ENCODE peak calls at places on chromosomes 2 and 18, in four cellular contexts. B is GM12892, I is GM12878, E is suprapubic skin. K is an unnamed sample.

GRCh38 chr2:208608436-208608835 is 201.8 kb downstream of the PTH2R start:
- DNase-seq in B (no peak), I (no peak), E (no peak), K (no peak)

GRCh38 chr2:46416739-46417403 is 62.5 kb upstream of the TMEM247 start:
- DNase-seq in B (no peak), I (no peak), E (no peak), K (no peak)

GRCh38 chr2:171089489-171089888 is 71.2 kb downstream of the TLK1 start:
- DNase-seq in B (no peak), I (no peak), E (no peak), K (no peak)

GRCh38 chr2:17877811-17878221 is 651 bp upstream of the KCNS3 start:
- DNase-seq in B (peak), I (no peak), E (no peak), K (no peak)

GRCh38 chr18:44851806-44852205 is 171.1 kb downstream of the SETBP1 start:
- DNase-seq in B (no peak), I (no peak), E (no peak), K (no peak)

GRCh38 chr2:121147766-121148165 is 137.2 kb downstream of the TFCP2L1 start:
- DNase-seq in B (no peak), I (no peak), E (no peak), K (no peak)

GRCh38 chr2:23153484-23153883 is 231.5 kb upstream of the KLHL29 start:
- DNase-seq in B (no peak), I (no peak), E (no peak), K (peak)

GRCh38 chr2:117853316-117853715 is 38.8 kb downstream of the DDX18 start:
- DNase-seq in B (no peak), I (no peak), E (no peak), K (no peak)

GRCh38 chr2:207133862-207134519 is 31.8 kb downstream of the KLF7 start:
- DNase-seq in B (no peak), I (no peak), E (no peak), K (no peak)

GRCh38 chr18:48818329-48819254 is 132.2 kb downstream of the SMAD7 start:
- DNase-seq in B (no peak), I (no peak), E (peak), K (no peak)

GRCh38 chr2:71693286-71694270 is 240.2 kb downstream of the DYSF start:
- DNase-seq in B (no peak), I (no peak), E (no peak), K (no peak)

GRCh38 chr18:7725473-7725872 is 158.4 kb downstream of the PTPRM start:
- DNase-seq in B (no peak), I (no peak), E (no peak), K (no peak)

GRCh38 chr2:234816056-234816455 is 135.8 kb upstream of the SH3BP4 start:
- DNase-seq in B (no peak), I (no peak), E (no peak), K (no peak)

GRCh38 chr18:56873441-56874140 is 222.4 kb downstream of the WDR7 start:
- DNase-seq in B (no peak), I (no peak), E (no peak), K (no peak)

GRCh38 chr2:97718942-97719341 is 5.6 kb downstream of the ZAP70 start:
- DNase-seq in B (no peak), I (no peak), E (no peak), K (no peak)

GRCh38 chr2:97716695-97717617 is 3.6 kb downstream of the ZAP70 start:
- DNase-seq in B (no peak), I (no peak), E (peak), K (no peak)

GRCh38 chr2:97719362-97720155 is 6.2 kb downstream of the ZAP70 start:
- DNase-seq in B (no peak), I (no peak), E (no peak), K (no peak)

GRCh38 chr2:97717618-97718005 is 4.2 kb downstream of the ZAP70 start:
- DNase-seq in B (no peak), I (no peak), E (no peak), K (no peak)

GRCh38 chr2:97718051-97718882 is 4.9 kb downstream of the ZAP70 start:
- DNase-seq in B (peak), I (no peak), E (no peak), K (no peak)
- TF ChIP-seq POLR2AphosphoS5 in B (no peak), I (no peak), E (no peak), K (no peak)

DNA sequence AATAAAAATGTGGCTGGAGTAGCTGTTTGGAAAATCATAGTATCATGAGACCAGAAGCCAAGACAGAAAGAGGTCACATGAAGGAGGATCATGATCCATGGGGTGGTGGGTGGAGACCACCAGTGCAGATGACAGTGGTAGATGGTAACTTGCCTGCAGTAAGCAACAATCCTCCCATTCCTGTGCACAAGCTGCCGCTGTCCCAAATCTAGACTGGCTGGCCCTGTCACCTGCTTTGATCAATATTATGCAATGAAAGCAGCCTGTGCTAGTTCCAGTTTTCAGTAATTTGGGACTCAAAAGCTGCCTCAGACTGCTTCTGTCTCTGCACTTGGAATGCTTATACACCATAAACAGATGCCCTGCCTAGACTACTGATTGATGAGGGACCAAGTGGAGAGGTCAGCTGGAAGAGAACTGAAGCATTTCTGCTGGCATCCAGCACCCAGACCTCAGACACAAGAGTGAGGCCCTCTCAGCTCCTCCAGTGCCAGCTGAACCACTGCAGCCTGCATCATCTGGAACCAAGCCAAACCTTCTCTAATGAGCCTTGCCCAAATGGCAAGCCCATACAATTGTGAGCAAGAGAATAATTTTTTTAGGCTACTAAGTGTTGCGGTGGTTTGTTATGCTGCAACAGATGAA is 25.0 kb downstream of the CCBE1 start:
- DNase-seq in B (no peak), I (no peak), E (no peak), K (no peak)
- TF ChIP-seq POLR2AphosphoS5 in B (no peak), I (no peak), E (no peak), K (no peak)

DNA sequence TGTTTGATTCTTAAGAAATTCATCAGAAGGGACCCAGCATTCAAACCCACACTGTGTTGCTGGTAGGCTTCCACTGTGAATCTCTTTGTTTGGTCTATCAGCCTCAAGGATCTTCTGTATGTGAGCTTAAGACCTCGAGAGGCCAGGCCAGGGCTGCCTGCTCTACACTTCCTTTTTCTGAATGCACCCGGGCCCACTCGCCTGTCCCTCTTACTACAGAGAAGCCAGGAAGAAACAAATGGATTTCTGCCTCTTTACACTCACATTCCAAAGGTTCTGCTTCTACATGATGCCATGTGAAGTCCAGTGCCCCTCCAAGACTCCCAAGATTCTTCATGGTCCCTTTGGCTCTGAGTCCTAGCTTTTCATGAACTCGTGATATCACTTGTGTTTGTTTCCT is 25.4 kb upstream of the MRPL19 start:
- DNase-seq in B (no peak), I (no peak), E (no peak), K (peak)
- TF ChIP-seq POLR2AphosphoS5 in B (no peak), I (no peak), E (no peak), K (no peak)

GRCh38 chr2:201118121-201118956 is 2.4 kb downstream of the CFLAR start:
- DNase-seq in B (peak), I (no peak), E (peak), K (peak)
- TF ChIP-seq POLR2AphosphoS5 in B (peak), I (peak), E (peak), K (peak)

GRCh38 chr2:190603374-190603773 is 45.5 kb upstream of the NAB1 start:
- DNase-seq in B (no peak), I (no peak), E (no peak), K (peak)

GRCh38 chr2:190607657-190608357 is 41.1 kb upstream of the NAB1 start:
- DNase-seq in B (no peak), I (no peak), E (no peak), K (peak)

GRCh38 chr2:190607014-190607597 is 41.8 kb upstream of the NAB1 start:
- DNase-seq in B (no peak), I (no peak), E (no peak), K (peak)
- TF ChIP-seq POLR2AphosphoS5 in B (no peak), I (no peak), E (no peak), K (no peak)

GRCh38 chr2:43960921-43961320 is 34.9 kb downstream of the LRPPRC start:
- DNase-seq in B (no peak), I (no peak), E (no peak), K (no peak)

DNA sequence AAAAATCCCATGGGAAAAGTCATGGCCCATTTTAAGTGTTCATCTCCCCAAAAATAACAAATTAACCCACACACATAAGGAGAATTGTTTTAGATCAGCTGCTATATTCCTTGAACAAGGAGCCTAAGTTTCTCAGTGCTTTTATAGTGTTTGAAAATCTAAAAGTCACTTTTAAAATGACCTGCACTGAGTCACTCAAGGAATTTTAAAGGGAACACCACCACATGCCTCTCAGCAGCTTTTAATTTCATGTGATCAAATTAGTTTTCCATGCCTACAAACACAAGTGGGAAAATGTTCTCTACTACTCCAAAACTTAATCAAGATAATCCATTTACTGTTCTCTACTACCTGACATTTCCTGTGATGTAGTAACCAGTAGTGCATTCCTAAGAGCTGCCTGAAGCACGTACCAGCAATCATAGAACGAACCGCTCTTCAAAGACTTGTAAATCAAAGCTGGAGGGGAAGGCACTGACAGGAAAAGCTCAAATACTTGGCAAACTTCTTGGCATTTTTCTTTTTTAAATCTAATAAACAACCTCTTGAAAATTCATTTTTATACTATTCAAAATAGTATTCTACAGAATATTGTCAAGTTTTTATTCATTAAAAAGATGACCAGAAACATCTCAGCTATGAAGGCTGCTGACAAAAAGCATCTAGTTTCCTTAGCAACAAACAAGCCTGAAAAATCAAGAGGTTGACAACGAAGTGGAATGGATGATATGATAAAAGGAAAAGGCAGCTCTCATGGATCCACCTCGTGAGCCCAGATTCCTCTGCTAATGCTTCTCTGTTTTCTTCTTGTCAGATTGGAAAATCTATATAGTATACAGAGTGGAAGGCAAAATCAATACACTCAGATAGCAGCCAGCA is 37.2 kb downstream of the LRPPRC start:
- DNase-seq in B (no peak), I (no peak), E (no peak), K (no peak)
- TF ChIP-seq POLR2AphosphoS5 in B (no peak), I (no peak), E (no peak), K (no peak)

GRCh38 chr2:237441605-237442004 is 27.6 kb upstream of the COL6A3 start:
- DNase-seq in B (no peak), I (no peak), E (no peak), K (no peak)
- TF ChIP-seq POLR2AphosphoS5 in B (no peak), I (no peak), E (no peak), K (peak)

GRCh38 chr2:96528680-96529375 is 7.7 kb upstream of the ARID5A start:
- DNase-seq in B (no peak), I (no peak), E (no peak), K (no peak)

GRCh38 chr2:96529376-96530143 is 7.0 kb upstream of the ARID5A start:
- DNase-seq in B (no peak), I (no peak), E (no peak), K (no peak)

GRCh38 chr2:96531366-96531765 is 5.2 kb upstream of the ARID5A start:
- DNase-seq in B (no peak), I (no peak), E (no peak), K (no peak)

GRCh38 chr2:96530474-96531357 is 5.8 kb upstream of the ARID5A start:
- DNase-seq in B (no peak), I (no peak), E (no peak), K (no peak)

DNA sequence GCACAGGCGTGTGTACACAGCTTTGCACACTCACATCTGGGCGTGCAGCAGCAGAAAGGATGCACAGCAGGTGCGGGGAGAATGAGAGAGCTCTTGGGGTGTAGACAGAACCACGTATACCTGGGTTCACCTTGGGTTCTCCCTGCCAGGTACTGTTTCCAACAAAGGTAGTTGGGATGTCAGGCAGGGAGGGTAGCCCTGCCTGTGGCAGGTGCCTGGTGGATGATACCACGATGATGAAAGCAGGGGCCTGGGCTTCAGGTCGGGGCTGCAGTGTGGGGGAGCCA is 6.5 kb upstream of the ARID5A start:
- DNase-seq in B (no peak), I (no peak), E (no peak), K (no peak)
- TF ChIP-seq POLR2AphosphoS5 in B (no peak), I (no peak), E (no peak), K (no peak)

DNA sequence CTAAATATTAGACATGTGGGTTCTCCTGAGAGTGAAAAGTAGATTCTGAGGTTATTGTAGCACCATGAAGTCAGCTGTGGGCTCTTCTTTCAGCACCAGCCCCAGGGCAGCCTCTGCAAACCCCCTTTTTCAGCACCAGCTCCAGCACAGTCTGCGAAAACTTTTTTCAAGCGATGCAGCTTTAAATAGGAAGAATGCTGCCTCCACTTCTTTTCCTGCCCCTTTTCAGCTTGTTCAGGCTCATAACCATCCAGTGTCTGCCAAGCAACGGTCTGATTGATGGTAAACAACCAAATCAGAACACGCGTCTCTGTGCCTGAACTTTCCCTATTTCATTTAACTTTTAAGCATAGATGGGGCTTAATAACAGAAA is at the start of gene COL5A2:
- DNase-seq in B (no peak), I (no peak), E (no peak), K (no peak)
- TF ChIP-seq POLR2AphosphoS5 in B (no peak), I (no peak), E (no peak), K (peak)

K was measured in esophagus muscularis mucosa.